ENCODE peak calls at places on chromosome 3, in four cellular contexts. D is body of pancreas, R is tibial artery, X is upper lobe of left lung. L is an unnamed sample. For H3K27me3, the result is how much of the 10 kb centered on the place peaks cover.

GRCh38 chr3:41575754-41576153 is 376.4 kb downstream of the CTNNB1 start:
- DNase-seq in X (no peak), D (no peak), R (no peak), L (no peak)

GRCh38 chr3:180601688-180602666 is at the start of gene TTC14:
- DNase-seq in D (peak), R (peak), X (peak), L (peak)

GRCh38 chr3:27903447-27903846 is 181.3 kb upstream of the EOMES start:
- DNase-seq in D (no peak), R (no peak), X (no peak), L (no peak)

GRCh38 chr3:149142647-149143046 is 13.2 kb downstream of the HPS3 start:
- DNase-seq in R (no peak), D (no peak), X (no peak), L (no peak)

GRCh38 chr3:63911395-63911900 is 735 bp downstream of the SCAANT1 start:
- DNase-seq in X (no peak), D (no peak), R (no peak), L (no peak)

GRCh38 chr3:72694398-72694797 is 153.8 kb downstream of the SHQ1 start:
- DNase-seq in D (no peak), X (no peak), R (no peak), L (no peak)

GRCh38 chr3:10957976-10958749 is 34.4 kb upstream of the SLC6A1 start:
- DNase-seq in R (no peak), D (no peak), X (peak), L (no peak)

GRCh38 chr3:194964809-194965208 is 279.1 kb downstream of the FAM43A start:
- DNase-seq in R (no peak), D (no peak), X (no peak), L (no peak)

GRCh38 chr3:46931631-46932441 is 44.7 kb downstream of the CCDC12 start:
- DNase-seq in X (peak), D (no peak), R (peak), L (no peak)

GRCh38 chr3:52350436-52350835 is 34.3 kb downstream of the DNAH1 start:
- DNase-seq in D (no peak), X (no peak), R (no peak), L (no peak)

GRCh38 chr3:127819656-127820055 is 2.7 kb downstream of the MGLL start:
- DNase-seq in R (no peak), D (no peak), X (no peak), L (no peak)

GRCh38 chr3:52183786-52184445 is 14.0 kb upstream of the ALAS1 start:
- DNase-seq in R (no peak), D (no peak), X (no peak), L (no peak)

GRCh38 chr3:64836097-64836496 is 148.3 kb upstream of the ADAMTS9 start:
- DNase-seq in D (no peak), R (no peak), X (no peak), L (no peak)

GRCh38 chr3:69282191-69282590 is 103.7 kb downstream of the FRMD4B start:
- DNase-seq in R (no peak), D (no peak), X (no peak), L (no peak)

GRCh38 chr3:194121881-194122280 is 14.1 kb upstream of the HES1 start:
- DNase-seq in D (no peak), R (no peak), X (no peak), L (no peak)

GRCh38 chr3:142645236-142645793 is 49.1 kb downstream of the PLS1 start:
- DNase-seq in R (no peak), D (no peak), X (no peak), L (no peak)

GRCh38 chr3:32469151-32469874 is 33.3 kb downstream of the CMTM6 start:
- DNase-seq in X (no peak), D (no peak), R (no peak), L (no peak)

GRCh38 chr3:60490992-60491391 is 760.3 kb downstream of the FHIT start:
- DNase-seq in X (no peak), D (no peak), R (no peak), L (no peak)

GRCh38 chr3:59772416-59773408 is 722.9 kb upstream of the CFAP20DC start:
- DNase-seq in D (no peak), R (no peak), X (no peak), L (no peak)

GRCh38 chr3:16883726-16884083 is 1.1 kb upstream of the PLCL2 start:
- DNase-seq in R (no peak), X (no peak), D (no peak), L (no peak)
- H3K4me3 ChIP-seq in R (peak), X (peak), D (peak), L (no peak)

DNA sequence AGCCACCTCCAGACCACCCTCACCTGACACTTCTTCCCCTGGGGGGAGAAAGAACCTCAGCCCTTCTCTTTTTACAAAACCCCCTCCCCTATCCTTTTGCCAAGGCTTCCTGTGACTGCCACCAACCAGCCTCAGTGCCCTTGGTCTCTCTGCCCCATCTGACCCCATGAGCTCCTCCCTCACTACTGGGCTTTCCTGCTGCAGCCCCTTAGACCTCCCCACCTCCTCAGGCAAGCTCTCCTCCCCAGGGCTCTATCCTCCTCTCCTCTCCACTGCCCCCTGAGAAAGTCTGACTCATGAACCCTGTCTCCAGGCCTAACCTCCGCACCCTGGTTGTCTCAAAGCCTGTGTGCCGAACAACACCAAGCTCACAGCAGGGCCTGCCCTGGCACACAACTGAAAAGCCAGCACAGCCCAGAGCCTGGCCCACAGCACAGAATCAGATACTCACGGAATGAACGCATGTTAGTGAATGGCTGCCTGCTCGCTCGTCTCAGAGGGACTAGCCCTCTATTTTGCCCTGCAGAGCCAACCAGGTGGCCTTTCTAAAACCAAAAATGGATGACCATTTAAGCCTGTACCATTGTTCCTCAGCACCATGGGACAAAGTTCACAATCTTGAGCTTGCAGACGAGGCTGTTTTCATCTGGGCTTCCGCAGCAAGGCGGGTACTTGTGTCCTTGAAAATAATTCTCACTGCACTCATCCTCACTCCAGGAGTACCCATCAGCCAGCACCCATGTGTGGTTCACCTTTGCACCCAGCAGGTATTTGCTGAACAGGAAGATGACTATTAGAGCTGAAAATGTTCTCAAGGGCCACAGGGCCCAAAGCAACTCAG is 1.7 kb downstream of the CHDH start:
- DNase-seq in X (no peak), R (no peak), D (peak), L (no peak)
- H3K27me3 ChIP-seq in X (under half), R (under half), D (under half), L (half or more)

DNA sequence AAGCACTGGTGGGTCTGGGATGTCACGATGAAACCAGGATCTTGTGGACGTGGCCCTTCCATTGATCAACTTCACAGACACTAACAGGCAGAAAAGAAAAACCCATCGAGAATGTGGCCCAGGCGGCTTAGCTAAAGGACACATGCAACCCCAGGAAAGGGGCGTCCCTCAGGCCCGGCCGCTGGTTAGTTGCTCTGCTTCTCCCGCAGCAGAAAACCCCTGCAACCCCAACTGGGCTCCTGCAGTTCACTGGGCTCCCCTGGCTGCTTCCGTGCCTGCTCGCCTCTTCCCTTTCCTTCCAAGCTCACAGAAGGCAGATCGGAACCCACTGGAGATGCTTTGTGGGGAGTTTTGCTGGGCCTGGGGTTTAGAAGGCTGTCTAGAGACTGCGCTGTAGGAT is 1.1 kb downstream of the GASK1A start:
- DNase-seq in X (no peak), R (no peak), D (no peak), L (no peak)
- H3K4me3 ChIP-seq in X (peak), R (peak), D (no peak), L (no peak)

DNA sequence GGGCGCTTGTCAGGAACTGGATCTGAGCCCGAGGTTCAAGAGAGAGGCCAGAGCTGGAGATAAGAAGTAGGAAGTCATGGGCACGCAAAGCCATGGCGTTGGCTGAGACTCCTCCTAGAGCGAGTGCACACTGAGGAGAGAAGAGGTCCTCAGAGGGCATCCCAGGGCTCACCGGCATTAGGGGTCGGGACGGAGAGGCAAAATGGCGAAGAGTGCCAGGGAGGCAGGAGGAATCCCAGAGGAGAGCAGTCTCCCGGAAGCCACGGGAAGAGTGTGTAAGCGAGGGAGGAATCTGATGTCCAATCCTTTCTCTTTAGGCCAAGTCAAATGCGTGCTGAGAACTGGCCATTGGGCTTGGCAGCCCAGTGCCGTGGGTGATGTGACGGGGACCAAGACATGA is 24.0 kb downstream of the EFCC1 start:
- DNase-seq in R (peak), D (no peak), X (no peak), L (no peak)
- H3K27me3 ChIP-seq in R (under half), D (under half), X (under half), L (under half)

GRCh38 chr3:13017361-13018038 is 55.7 kb downstream of the IQSEC1 start:
- DNase-seq in R (no peak), X (no peak), D (no peak), L (no peak)

GRCh38 chr3:13019706-13020105 is 53.5 kb downstream of the IQSEC1 start:
- DNase-seq in R (peak), X (no peak), D (no peak), L (no peak)

GRCh38 chr3:13019243-13019701 is 54.0 kb downstream of the IQSEC1 start:
- DNase-seq in X (no peak), R (peak), D (no peak), L (peak)

GRCh38 chr3:13018039-13018431 is 55.2 kb downstream of the IQSEC1 start:
- DNase-seq in X (no peak), D (no peak), R (peak), L (no peak)

GRCh38 chr3:13018561-13019242 is 54.5 kb downstream of the IQSEC1 start:
- DNase-seq in X (no peak), R (peak), D (no peak), L (no peak)
- H3K4me3 ChIP-seq in X (no peak), R (peak), D (no peak), L (peak)

L was measured in AG04450.